ENCODE peak calls at places on chromosomes 4 and X, in six cellular contexts. A is PC-3, P is IMR-90, O is thoracic aorta, C is heart right ventricle, Y is Karpas-422. Z is an unnamed sample. For H3K27me3 and H3K36me3, the result is how much of the 10 kb centered on the place peaks cover.

GRCh38 chrX:153771686-153772607 is 7.9 kb downstream of the PLXNB3 start:
- DNase-seq in C (no peak), Y (no peak), O (no peak), A (no peak), P (no peak), Z (peak)

GRCh38 chrX:46961574-46962279 is 49.5 kb downstream of the JADE3 start:
- DNase-seq in Y (no peak), C (no peak), P (no peak), A (no peak), O (no peak), Z (no peak)

GRCh38 chr4:70902577-70903281 is 560 bp downstream of the MOB1B start:
- DNase-seq in Y (peak), C (no peak), A (peak), P (peak), O (no peak), Z (peak)

GRCh38 chrX:1592128-1592862 is 891 bp downstream of the AKAP17A start:
- DNase-seq in P (peak), C (no peak), Y (peak), O (no peak), A (peak), Z (peak)

GRCh38 chrX:2500091-2500680 is 590 bp downstream of the DHRSX start:
- DNase-seq in C (peak), Y (peak), P (peak), A (peak), O (no peak), Z (peak)

GRCh38 chrX:111652719-111653118 is 28.3 kb upstream of the ALG13 start:
- DNase-seq in P (no peak), O (no peak), A (no peak), C (no peak), Y (peak), Z (peak)

GRCh38 chr4:146333187-146333894 is 119.0 kb downstream of the REELD1 start:
- DNase-seq in Y (peak), A (peak), C (no peak), P (peak), O (no peak), Z (no peak)

GRCh38 chr4:122772311-122772710 is 39.8 kb downstream of the BBS12 start:
- DNase-seq in O (no peak), P (peak), A (no peak), C (no peak), Y (no peak), Z (no peak)

GRCh38 chrX:150476183-150476699 is 92.2 kb upstream of the MTM1 start:
- DNase-seq in P (peak), Y (no peak), O (no peak), A (no peak), C (no peak), Z (no peak)

GRCh38 chrX:87392369-87392768 is 125.2 kb upstream of the KLHL4 start:
- DNase-seq in Y (no peak), O (no peak), C (no peak), A (no peak), P (no peak), Z (peak)

GRCh38 chr4:88015659-88016295 is 8.3 kb downstream of the PKD2 start:
- DNase-seq in O (no peak), C (no peak), Y (no peak), A (no peak), P (no peak), Z (no peak)

GRCh38 chr4:52059372-52059771 is 8.3 kb downstream of the SPATA18 start:
- DNase-seq in P (peak), Y (no peak), O (no peak), C (peak), A (peak), Z (no peak)

GRCh38 chr4:133997440-133997839 is 204.1 kb downstream of the PABPC4L start:
- DNase-seq in A (peak), Y (no peak), P (peak), O (no peak), C (no peak), Z (no peak)

GRCh38 chr4:37767546-37767945 is 58.9 kb upstream of the PGM2 start:
- DNase-seq in C (peak), Y (peak), P (peak), A (no peak), O (no peak), Z (no peak)

DNA sequence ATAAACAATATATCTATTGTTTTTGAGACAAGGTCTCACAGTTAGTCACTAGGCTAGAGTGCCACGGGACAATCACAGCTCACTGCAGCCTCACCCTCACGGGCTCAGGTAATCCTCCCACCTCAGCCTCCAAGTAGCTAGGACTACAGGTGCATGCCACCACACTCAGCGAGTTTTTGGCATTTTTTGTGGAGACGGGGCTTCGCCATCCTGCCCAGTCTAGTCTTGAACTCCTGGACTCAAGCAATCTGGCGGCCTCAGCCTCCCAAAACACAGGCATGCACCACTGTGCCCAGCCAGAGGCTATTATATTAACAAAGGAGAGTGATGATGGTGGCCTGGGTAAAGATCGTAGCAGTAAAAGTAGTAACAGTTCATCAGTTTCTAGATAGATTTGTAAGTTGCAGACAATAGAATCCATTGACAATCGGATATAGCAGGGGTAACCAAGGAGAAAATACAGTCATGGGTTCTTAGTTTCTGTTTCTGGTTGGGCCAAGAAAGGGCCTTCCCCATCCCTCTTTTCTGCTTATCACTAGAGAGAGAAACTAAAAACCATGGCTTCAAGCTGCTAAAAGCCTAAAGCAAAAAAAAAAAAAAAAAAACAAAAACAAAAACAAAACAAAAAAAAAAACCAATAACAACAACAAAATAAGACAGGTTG is 60.6 kb downstream of the ANXA10 start:
- DNase-seq in P (no peak), Y (no peak), C (no peak), A (no peak), O (no peak), Z (no peak)
- H3K4me3 ChIP-seq in P (no peak), Y (no peak), C (no peak), A (peak), O (no peak), Z (no peak)

GRCh38 chrX:108900333-108900732 is 164.0 kb upstream of the IRS4 start:
- DNase-seq in O (no peak), P (no peak), A (no peak), Y (no peak), C (no peak), Z (no peak)
- H3K27me3 ChIP-seq in O (under half), P (under half), A (under half), Y (under half), C (under half), Z (under half)

GRCh38 chr4:77148081-77148480 is 8.9 kb upstream of the CCNG2 start:
- DNase-seq in C (no peak), Y (no peak), A (no peak), P (no peak), O (no peak), Z (no peak)
- H3K36me3 ChIP-seq in C (under half), Y (under half), A (under half), P (under half), O (under half), Z (under half)

GRCh38 chr4:102431608-102431961 is 69.6 kb upstream of the NFKB1 start:
- DNase-seq in C (no peak), Y (no peak), A (no peak), O (no peak), P (no peak), Z (no peak)
- H3K4me3 ChIP-seq in C (peak), Y (peak), A (peak), O (peak), P (no peak), Z (no peak)

GRCh38 chrX:147875866-147876596 is 35.7 kb upstream of the FMR1 start:
- DNase-seq in A (no peak), O (no peak), P (no peak), C (no peak), Y (no peak), Z (no peak)

GRCh38 chrX:147876849-147877646 is 34.7 kb upstream of the FMR1 start:
- DNase-seq in P (no peak), Y (no peak), O (no peak), C (no peak), A (no peak), Z (no peak)

DNA sequence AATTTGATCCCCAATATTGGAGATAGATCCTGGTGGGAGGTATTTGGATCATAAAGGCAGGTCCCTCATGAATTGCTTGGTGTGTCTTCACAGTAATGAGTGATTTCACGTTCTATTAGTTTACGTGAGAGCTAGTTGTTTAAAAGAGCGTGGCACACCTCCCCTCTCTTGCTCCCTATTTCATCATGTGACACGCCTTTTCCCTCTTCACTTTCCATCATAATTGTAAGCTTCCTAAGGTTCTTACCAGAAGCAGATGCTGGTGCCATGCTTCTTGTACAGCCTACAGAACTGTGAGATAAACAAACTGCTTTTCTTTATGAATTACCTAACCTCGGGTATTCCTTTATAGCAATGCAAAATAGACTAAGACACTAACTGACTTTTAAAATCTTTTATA is 34.0 kb upstream of the FMR1 start:
- DNase-seq in A (no peak), Y (no peak), P (no peak), C (no peak), O (no peak), Z (no peak)
- H3K27me3 ChIP-seq in A (under half), Y (under half), P (under half), C (under half), O (under half), Z (under half)

DNA sequence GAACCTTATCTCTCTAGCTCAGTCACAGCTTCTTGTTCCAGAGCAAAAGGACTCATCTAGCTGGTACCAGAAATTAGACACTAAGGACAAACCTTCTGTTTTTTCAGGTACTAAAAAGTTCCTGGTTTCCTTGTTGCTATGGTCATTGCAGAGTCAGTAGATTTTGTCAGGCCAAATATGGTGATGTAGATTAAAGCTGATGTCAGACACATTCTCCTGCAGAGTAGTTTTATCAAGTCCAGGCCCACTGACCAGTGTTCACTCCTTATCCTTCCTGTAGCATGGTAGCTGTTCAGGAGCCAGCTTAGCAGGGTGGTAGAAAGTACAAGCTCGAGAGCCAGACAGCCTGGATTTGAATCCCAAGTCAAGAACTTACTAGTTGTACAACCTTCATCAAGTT is 17.8 kb downstream of the OCRL start:
- DNase-seq in O (no peak), A (no peak), C (no peak), Y (no peak), P (peak), Z (no peak)
- H3K36me3 ChIP-seq in O (under half), A (under half), C (under half), Y (under half), P (under half), Z (under half)

DNA sequence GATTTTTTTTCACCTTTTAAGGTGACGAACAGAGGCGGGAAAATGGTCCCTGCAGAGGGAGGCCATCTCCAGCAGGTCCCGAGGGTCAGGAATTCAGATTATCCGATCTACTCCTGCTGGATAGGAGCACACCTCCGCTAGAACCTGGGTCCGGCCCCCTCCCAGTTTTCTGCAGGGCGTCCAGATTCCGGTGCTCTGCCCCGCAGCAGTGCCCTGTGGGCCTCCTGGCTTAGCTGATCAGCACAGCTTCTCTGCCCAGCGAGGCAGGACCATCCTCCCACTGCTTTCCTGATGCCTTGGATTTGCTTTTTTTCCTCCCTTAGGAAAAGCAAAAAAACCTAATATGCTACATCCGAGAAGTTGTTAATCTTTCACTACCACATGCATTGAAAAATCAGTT is 2.3 kb downstream of the TBL1X start:
- DNase-seq in O (no peak), C (no peak), P (no peak), Y (no peak), A (no peak), Z (peak)
- H3K4me3 ChIP-seq in O (peak), C (no peak), P (peak), Y (no peak), A (peak), Z (peak)

DNA sequence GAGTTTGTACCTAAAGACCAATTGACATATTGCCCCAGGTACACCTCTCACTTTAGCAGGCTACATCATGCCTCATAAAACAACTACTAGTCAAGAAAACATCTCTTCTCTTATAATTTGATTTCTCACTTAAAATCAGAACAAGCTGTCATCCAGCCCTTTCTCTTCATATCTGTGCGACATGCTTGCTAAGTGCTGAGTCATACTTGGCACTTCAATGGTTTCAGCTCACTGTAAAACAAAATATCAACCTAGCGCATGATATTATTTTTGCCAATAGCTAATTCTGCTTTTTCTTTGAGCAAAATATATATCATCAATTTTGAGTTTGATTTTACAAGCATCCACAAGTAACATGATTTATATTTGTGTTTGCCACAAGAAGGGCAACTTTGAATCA is 27.9 kb upstream of the FUNDC1 start:
- DNase-seq in P (peak), C (no peak), O (no peak), Y (no peak), A (peak), Z (no peak)
- H3K27me3 ChIP-seq in P (under half), C (under half), O (under half), Y (under half), A (under half), Z (under half)

GRCh38 chr4:73156394-73156793 is 86.9 kb upstream of the COX18 start:
- DNase-seq in O (no peak), P (no peak), Y (no peak), C (no peak), A (no peak), Z (no peak)

GRCh38 chr4:73166212-73166611 is 92.4 kb downstream of the ANKRD17 start:
- DNase-seq in C (no peak), P (no peak), Y (no peak), O (no peak), A (no peak), Z (no peak)

DNA sequence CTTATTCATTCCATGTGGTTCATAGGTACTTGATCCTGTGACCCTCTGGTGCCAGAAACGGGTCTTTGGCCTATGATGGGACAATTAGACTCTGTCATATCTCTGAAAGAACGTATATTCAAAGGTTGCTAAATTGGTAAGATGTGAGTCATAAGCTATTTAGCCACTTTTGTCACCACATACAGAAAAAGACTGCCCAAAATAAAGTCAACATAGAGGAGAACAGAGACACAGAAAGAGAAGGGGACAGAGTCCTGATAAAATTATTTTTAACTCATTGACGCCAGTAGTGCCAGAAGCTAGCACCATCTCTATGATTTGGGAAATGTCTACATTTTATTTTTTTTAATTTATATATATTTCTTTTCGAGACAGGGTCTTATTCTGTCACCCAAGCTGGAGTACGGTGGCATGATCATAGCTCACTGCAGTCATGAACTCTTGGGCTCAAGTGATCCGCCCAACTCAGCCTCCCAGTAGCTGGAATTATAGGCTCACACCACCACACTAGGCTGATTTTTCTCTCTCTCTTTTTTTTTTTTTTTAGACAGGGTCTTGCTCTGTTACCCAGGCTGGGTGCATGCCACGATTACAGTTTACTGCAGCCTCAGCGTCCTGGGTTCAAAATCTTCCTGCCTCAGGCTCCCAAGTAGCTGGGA is 92.1 kb upstream of the COX18 start:
- DNase-seq in O (no peak), P (no peak), A (peak), C (no peak), Y (no peak), Z (no peak)
- H3K36me3 ChIP-seq in O (under half), P (under half), A (under half), C (half or more), Y (half or more), Z (under half)

GRCh38 chrX:34868633-34869032 is 74.0 kb upstream of the FAM47B start:
- DNase-seq in Y (no peak), A (no peak), C (no peak), O (no peak), P (no peak), Z (no peak)
- H3K4me3 ChIP-seq in Y (no peak), A (no peak), C (no peak), O (no peak), P (no peak), Z (no peak)

Z was measured in H7.